ENCODE peak calls at places on chromosomes 16 and 17, in four cellular contexts. R is lower lobe of right lung; N is CD4-positive, alpha-beta memory T cell; L is colonic mucosa. S is an unnamed sample. For H3K4me1, the result is how much of the 10 kb centered on the place peaks cover.

GRCh38 chr16:69318911-69319289 is 7.8 kb downstream of the VPS4A start:
- DNase-seq in R (no peak), N (no peak), L (no peak), S (no peak)

GRCh38 chr16:9012848-9013507 is 49.3 kb upstream of the USP7 start:
- DNase-seq in R (no peak), N (no peak), L (no peak), S (no peak)

GRCh38 chr16:66970775-66971725 is 10.0 kb downstream of the CES3 start:
- DNase-seq in R (no peak), N (no peak), L (no peak), S (no peak)

GRCh38 chr16:27239906-27240655 is 28.5 kb downstream of the NSMCE1 start:
- DNase-seq in R (peak), N (no peak), L (no peak), S (no peak)

GRCh38 chr17:59840329-59840907 is 52.3 kb downstream of the TUBD1 start:
- DNase-seq in R (no peak), N (peak), L (no peak), S (no peak)

GRCh38 chr17:40139566-40140058 is 725 bp upstream of the CASC3 start:
- DNase-seq in R (no peak), N (no peak), L (peak), S (no peak)

GRCh38 chr17:57424777-57425188 is 168.5 kb downstream of the MSI2 start:
- DNase-seq in R (no peak), N (no peak), L (peak), S (peak)

GRCh38 chr16:30142672-30143346 is 19.8 kb upstream of the MAPK3 start:
- DNase-seq in R (no peak), N (peak), L (no peak), S (no peak)

GRCh38 chr17:76540381-76541300 is 797 bp downstream of the PRCD start:
- DNase-seq in R (peak), N (no peak), L (peak), S (peak)

GRCh38 chr17:10737786-10738185 is 8.0 kb upstream of the TMEM220 start:
- DNase-seq in R (no peak), N (no peak), L (peak), S (no peak)

GRCh38 chr17:79535728-79536025 is 75.2 kb downstream of the RBFOX3 start:
- DNase-seq in R (peak), N (no peak), L (no peak), S (no peak)

GRCh38 chr16:25925466-25925865 is 233.7 kb downstream of the HS3ST4 start:
- DNase-seq in R (no peak), N (no peak), L (no peak), S (no peak)

GRCh38 chr17:50129303-50129945 is 536 bp downstream of the SAMD14 start:
- DNase-seq in R (no peak), N (peak), L (no peak), S (no peak)

GRCh38 chr16:83330251-83330650 is 477.5 kb upstream of the HSBP1 start:
- DNase-seq in R (no peak), N (no peak), L (no peak), S (no peak)

GRCh38 chr16:57025941-57026777 is 36.8 kb downstream of the NLRC5 start:
- DNase-seq in R (peak), N (no peak), L (no peak), S (no peak)

GRCh38 chr17:74453665-74454196 is 12.7 kb upstream of the CD300A start:
- DNase-seq in R (no peak), N (no peak), L (peak), S (no peak)

GRCh38 chr17:9529033-9529748 is 46.4 kb downstream of the STX8 start:
- DNase-seq in R (no peak), N (no peak), L (no peak), S (no peak)

GRCh38 chr17:77697480-77698400 is 260.8 kb upstream of the TNRC6C start:
- DNase-seq in R (no peak), N (no peak), L (no peak), S (no peak)

GRCh38 chr17:44922746-44923470 is 7.6 kb upstream of the GFAP start:
- DNase-seq in R (peak), N (no peak), L (no peak), S (no peak)

DNA sequence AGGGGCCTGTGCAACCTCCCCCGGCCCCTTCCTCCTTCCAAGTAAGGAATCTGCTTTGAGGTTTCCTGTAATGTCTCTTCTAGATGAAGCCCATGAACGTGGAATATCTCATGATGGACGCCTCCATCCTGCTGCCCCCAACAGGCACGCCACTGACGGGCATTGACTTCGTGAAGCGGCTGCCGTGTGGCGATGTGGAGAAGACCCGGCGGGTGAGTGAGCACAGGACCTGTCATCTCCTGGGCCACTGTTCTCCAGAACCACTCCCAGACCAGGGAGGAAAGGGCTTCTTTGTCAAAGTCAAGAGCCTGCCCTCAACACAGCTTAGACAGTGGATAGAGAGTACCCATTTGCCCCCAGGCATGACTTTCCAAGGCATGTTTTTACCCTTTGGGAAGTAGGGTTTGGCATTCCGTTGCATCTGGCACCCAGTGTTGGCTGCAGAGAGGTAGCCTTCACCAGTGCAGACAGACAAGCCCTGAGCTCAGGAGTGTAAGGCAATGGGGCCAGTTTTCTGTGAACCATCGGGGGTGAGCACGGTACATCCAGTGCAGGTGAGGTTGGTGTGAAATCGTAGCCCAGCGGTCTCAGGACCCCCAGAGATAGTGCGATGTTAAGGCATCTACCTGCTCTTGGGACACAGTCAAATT is 107.2 kb downstream of the CLEC16A start:
- DNase-seq in R (no peak), N (no peak), L (no peak), S (no peak)
- H3K4me3 ChIP-seq in R (no peak), N (no peak), L (no peak), S (no peak)

DNA sequence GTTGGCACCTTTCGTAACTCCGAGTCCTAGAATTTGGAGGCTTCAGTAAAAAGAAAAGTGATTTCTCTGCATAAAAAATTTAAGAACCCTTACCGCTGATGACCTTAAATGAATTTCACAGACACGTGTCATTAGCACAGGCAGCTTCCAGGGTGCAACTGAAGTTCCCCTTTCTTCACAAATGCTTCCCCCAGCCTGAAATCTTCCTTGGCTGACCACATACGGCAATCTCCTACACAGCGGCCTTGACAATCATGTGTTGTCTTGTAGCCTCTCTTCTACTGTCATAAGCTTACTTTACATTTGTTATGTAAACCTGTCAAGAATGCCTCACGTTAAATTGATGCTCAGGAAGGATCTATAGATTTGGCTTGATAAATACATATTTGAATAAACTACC is 193.8 kb downstream of the RPTOR start:
- DNase-seq in R (no peak), N (no peak), L (no peak), S (no peak)
- H3K4me1 ChIP-seq in R (under half), N (under half), L (under half), S (under half)

GRCh38 chr17:17770371-17771059 is 66.3 kb downstream of the SREBF1 start:
- DNase-seq in R (no peak), N (no peak), L (no peak), S (no peak)

GRCh38 chr17:17769869-17770361 is 66.9 kb downstream of the SREBF1 start:
- DNase-seq in R (no peak), N (no peak), L (no peak), S (peak)

GRCh38 chr17:17774009-17774881 is 62.5 kb downstream of the SREBF1 start:
- DNase-seq in R (no peak), N (no peak), L (peak), S (peak)

GRCh38 chr17:17771498-17772201 is 65.1 kb downstream of the SREBF1 start:
- DNase-seq in R (no peak), N (no peak), L (no peak), S (peak)

DNA sequence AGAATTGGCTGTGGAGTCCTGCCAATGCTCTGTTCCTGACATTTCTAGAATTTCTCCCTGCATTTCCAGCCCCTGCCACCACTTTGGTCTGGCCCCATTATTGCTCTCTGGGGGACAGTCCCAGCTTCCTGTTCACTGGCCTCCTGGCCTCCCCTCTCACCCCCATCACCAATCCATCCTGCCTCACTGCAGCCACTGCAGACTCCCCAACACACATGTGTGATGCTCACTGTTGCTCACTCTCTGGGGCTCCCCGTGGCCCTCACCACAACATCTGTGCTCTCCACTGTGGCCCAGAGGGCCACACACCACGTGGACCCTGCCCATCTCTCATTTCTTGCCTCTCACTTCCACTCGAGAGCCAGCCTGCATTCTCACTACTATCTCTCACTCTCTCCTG is 64.6 kb downstream of the SREBF1 start:
- DNase-seq in R (no peak), N (no peak), L (no peak), S (no peak)
- H3K4me3 ChIP-seq in R (no peak), N (no peak), L (no peak), S (no peak)

GRCh38 chr17:27533068-27533397 is 76.8 kb downstream of the KSR1 start:
- DNase-seq in R (no peak), N (no peak), L (no peak), S (no peak)

GRCh38 chr17:27533874-27534815 is 77.9 kb downstream of the KSR1 start:
- DNase-seq in R (no peak), N (no peak), L (no peak), S (no peak)

GRCh38 chr17:27530791-27531391 is 74.6 kb downstream of the KSR1 start:
- DNase-seq in R (peak), N (no peak), L (no peak), S (no peak)

GRCh38 chr17:27531469-27531948 is 75.3 kb downstream of the KSR1 start:
- DNase-seq in R (no peak), N (no peak), L (no peak), S (no peak)

GRCh38 chr17:27532269-27533067 is 76.2 kb downstream of the KSR1 start:
- DNase-seq in R (peak), N (no peak), L (no peak), S (peak)
- H3K4me1 ChIP-seq in R (half or more), N (under half), L (under half), S (under half)

GRCh38 chr17:47735139-47735464 is 2.1 kb downstream of the TBX21 start:
- DNase-seq in R (no peak), N (no peak), L (no peak), S (no peak)
- H3K4me3 ChIP-seq in R (peak), N (peak), L (peak), S (no peak)

GRCh38 chr17:37489197-37490001 is at the start of gene DUSP14:
- DNase-seq in R (peak), N (peak), L (peak), S (peak)

GRCh38 chr17:37490638-37491614 is 1.2 kb downstream of the DUSP14 start:
- DNase-seq in R (no peak), N (no peak), L (peak), S (no peak)

GRCh38 chr17:37488009-37488604 is 1.6 kb upstream of the DUSP14 start:
- DNase-seq in R (no peak), N (no peak), L (no peak), S (no peak)

GRCh38 chr17:37488607-37489196 is 989 bp upstream of the DUSP14 start:
- DNase-seq in R (peak), N (peak), L (peak), S (peak)

DNA sequence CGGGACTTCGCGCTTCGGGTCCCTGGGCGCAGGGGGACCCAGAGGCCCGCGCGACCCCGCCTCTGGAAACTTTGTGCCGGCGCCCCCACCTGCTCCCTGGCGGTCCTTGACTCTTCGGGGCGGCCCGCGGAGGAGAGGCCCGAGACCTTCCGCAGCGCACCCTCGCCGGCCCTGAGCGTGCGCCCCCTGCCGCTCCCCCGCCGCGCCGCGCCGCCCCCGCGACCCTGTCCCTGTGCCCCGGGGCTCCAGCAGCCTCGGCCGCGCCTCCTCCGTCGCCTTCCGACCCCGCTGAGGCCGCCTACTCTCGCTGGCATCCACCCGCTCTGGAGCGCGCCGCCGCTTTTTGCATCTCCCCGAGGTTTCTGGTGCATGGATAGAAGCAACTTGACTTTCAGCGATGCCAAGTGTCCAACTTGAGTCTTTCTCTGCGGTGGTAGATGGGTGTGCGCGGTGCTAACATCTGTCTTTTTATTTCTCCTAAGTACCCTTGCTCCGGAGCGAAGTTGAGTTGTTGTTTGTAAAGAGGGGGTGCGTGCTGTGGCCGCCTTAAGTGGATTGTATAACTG is 414 bp downstream of the DUSP14 start:
- DNase-seq in R (peak), N (peak), L (peak), S (peak)
- H3K4me1 ChIP-seq in R (under half), N (under half), L (under half), S (under half)

S was measured in mucosa of descending colon.